ENCODE peak calls at places on chromosomes 3 and 15, in ten cellular contexts. E, P, A, B, N, R, Y, G, M and D are unnamed samples.

GRCh38 chr3:32203854-32204253 is 34.6 kb upstream of the CMTM8 start:
- DNase-seq in E (no peak), P (no peak), A (no peak), B (peak), N (peak), R (peak), Y (no peak), G (no peak), M (peak), D (no peak)

GRCh38 chr3:187186801-187187421 is 10.4 kb upstream of the RTP1 start:
- DNase-seq in E (peak), P (no peak), A (no peak), B (peak), N (peak), R (peak), Y (no peak), G (no peak), M (peak), D (peak)

GRCh38 chr3:110754207-110754916 is 317.3 kb upstream of the NECTIN3 start:
- DNase-seq in E (no peak), P (no peak), A (no peak), B (no peak), N (no peak), R (no peak), Y (no peak), G (no peak), M (no peak), D (no peak)

GRCh38 chr3:46607603-46608028 is 4.7 kb upstream of the FAM240A start:
- DNase-seq in E (no peak), P (no peak), A (no peak), B (no peak), N (peak), R (peak), Y (no peak), G (no peak), M (peak), D (no peak)

GRCh38 chr3:74469151-74469550 is 145.3 kb downstream of the CNTN3 start:
- DNase-seq in E (no peak), P (no peak), A (no peak), B (no peak), N (no peak), R (no peak), Y (no peak), G (no peak), M (no peak), D (no peak)

GRCh38 chr3:121072128-121072527 is 164.1 kb downstream of the STXBP5L start:
- DNase-seq in E (no peak), P (no peak), A (no peak), B (no peak), N (no peak), R (peak), Y (no peak), G (no peak), M (no peak), D (peak)

GRCh38 chr3:193673845-193674244 is 80.8 kb downstream of the OPA1 start:
- DNase-seq in E (no peak), P (peak), A (no peak), B (no peak), N (no peak), R (no peak), Y (no peak), G (no peak), M (no peak), D (no peak)

GRCh38 chr3:72855001-72855400 is 6.8 kb upstream of the SHQ1 start:
- DNase-seq in E (no peak), P (no peak), A (no peak), B (no peak), N (no peak), R (no peak), Y (no peak), G (no peak), M (no peak), D (no peak)

GRCh38 chr3:128133273-128133883 is 9.8 kb upstream of the RUVBL1 start:
- DNase-seq in E (peak), P (peak), A (no peak), B (no peak), N (peak), R (peak), Y (peak), G (peak), M (peak), D (no peak)

GRCh38 chr3:151684104-151684503 is 49.6 kb upstream of the AADACL2 start:
- DNase-seq in E (no peak), P (no peak), A (no peak), B (no peak), N (no peak), R (no peak), Y (no peak), G (no peak), M (no peak), D (no peak)

GRCh38 chr3:132843851-132844565 is 121.8 kb upstream of the NPHP3 start:
- DNase-seq in E (no peak), P (no peak), A (no peak), B (no peak), N (no peak), R (no peak), Y (no peak), G (no peak), M (no peak), D (no peak)

GRCh38 chr15:51281368-51281967 is 56.9 kb downstream of the CYP19A1 start:
- DNase-seq in E (peak), P (peak), A (no peak), B (no peak), N (peak), R (peak), Y (no peak), G (peak), M (peak), D (peak)

GRCh38 chr3:100621251-100621650 is 11.8 kb downstream of the ADGRG7 start:
- DNase-seq in E (no peak), P (no peak), A (no peak), B (no peak), N (no peak), R (no peak), Y (no peak), G (no peak), M (no peak), D (no peak)

GRCh38 chr3:127796751-127797150 is 25.6 kb downstream of the MGLL start:
- DNase-seq in E (no peak), P (no peak), A (no peak), B (no peak), N (no peak), R (no peak), Y (no peak), G (no peak), M (no peak), D (no peak)

GRCh38 chr15:68676011-68676605 is 97.3 kb downstream of the CORO2B start:
- DNase-seq in E (no peak), P (no peak), A (no peak), B (no peak), N (no peak), R (no peak), Y (no peak), G (no peak), M (no peak), D (no peak)

GRCh38 chr3:9861201-9861600 is 17.4 kb upstream of the RPUSD3 start:
- DNase-seq in E (no peak), P (no peak), A (no peak), B (no peak), N (no peak), R (no peak), Y (no peak), G (no peak), M (no peak), D (no peak)

GRCh38 chr3:49671291-49672288 is 2.6 kb upstream of the APEH start:
- DNase-seq in E (peak), P (peak), A (peak), B (peak), N (peak), R (peak), Y (peak), G (peak), M (peak), D (peak)

DNA sequence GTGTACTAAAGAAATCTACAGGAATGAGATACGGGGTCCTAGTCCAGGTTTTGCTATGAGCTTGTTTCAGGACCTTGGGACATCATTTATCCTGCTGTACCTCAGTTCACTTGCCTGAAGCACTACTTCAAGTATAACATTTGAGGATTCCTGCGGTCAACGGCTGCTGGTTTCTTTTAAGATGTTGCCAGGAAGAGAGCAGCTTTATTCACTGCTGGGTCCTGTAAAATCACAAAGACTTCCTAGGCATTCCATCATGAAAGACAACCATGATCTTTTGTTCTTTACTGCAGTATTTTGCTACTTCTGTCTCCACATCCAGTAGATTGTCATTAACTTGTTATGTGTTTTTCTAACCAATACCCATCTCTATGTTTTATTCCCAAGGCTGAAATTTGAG is 61.0 kb upstream of the PYDC2 start:
- DNase-seq in E (no peak), P (no peak), A (no peak), B (no peak), N (peak), R (no peak), Y (no peak), G (no peak), M (no peak), D (no peak)
- TF ChIP-seq CTCF in E (no peak), P (no peak), A (no peak), B (no peak), N (no peak), R (no peak), Y (no peak), G (no peak), M (no peak), D (no peak)

GRCh38 chr15:31352911-31353811 is 26.5 kb downstream of the KLF13 start:
- DNase-seq in E (no peak), P (peak), A (no peak), B (no peak), N (peak), R (peak), Y (no peak), G (no peak), M (peak), D (peak)
- TF ChIP-seq CTCF in E (no peak), P (no peak), A (no peak), B (no peak), N (no peak), R (peak), Y (no peak), G (no peak), M (no peak), D (no peak)

DNA sequence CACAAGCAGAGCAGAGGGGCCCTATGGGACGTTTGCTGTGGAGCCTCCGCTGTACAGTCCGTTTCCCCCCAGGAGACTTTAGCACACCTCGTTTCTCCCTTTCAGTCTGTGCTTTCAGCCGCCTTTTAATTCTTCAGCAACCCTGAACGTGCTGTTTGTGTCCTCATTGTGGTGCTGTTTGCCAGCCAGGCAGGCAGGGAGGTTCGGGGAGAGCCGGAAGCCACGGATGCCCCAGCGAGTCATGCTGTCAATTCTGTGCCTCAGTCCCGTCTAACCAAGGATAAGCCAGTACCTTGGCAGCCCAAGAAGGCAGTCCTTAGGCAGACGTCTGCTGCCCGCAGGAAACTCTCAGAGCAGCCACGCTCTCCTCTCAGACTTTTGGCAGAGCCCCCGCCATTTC is 158.7 kb downstream of the UACA start:
- DNase-seq in E (no peak), P (no peak), A (no peak), B (no peak), N (peak), R (peak), Y (no peak), G (no peak), M (peak), D (no peak)
- TF ChIP-seq CTCF in E (no peak), P (no peak), A (no peak), B (no peak), N (peak), R (peak), Y (no peak), G (no peak), M (peak), D (no peak)

GRCh38 chr3:174619244-174619643 is 239.9 kb upstream of the NAALADL2 start:
- DNase-seq in E (no peak), P (no peak), A (no peak), B (no peak), N (no peak), R (no peak), Y (no peak), G (no peak), M (no peak), D (no peak)
- TF ChIP-seq CTCF in E (no peak), P (no peak), A (no peak), B (no peak), N (no peak), R (no peak), Y (no peak), G (no peak), M (no peak), D (no peak)